ENCODE peak calls at places on chromosomes 4 and X, in four cellular contexts. F is K562, B is HCT116, R is HepG2. W is an unnamed sample.

GRCh38 chr4:76589872-76590846 is 155.1 kb downstream of the SHROOM3 start:
- DNase-seq in F (no peak), B (peak), R (peak), W (no peak)

GRCh38 chrX:33735182-33735581 is 396.9 kb downstream of the FAM47A start:
- DNase-seq in F (no peak), B (no peak), R (no peak), W (no peak)

GRCh38 chr4:40055379-40055872 is 1.2 kb upstream of the N4BP2 start:
- DNase-seq in F (peak), B (no peak), R (peak), W (no peak)

GRCh38 chr4:25413261-25413660 is 36.2 kb downstream of the ANAPC4 start:
- DNase-seq in F (no peak), B (no peak), R (no peak), W (no peak)

GRCh38 chr4:107183155-107183774 is 147.2 kb upstream of the DKK2 start:
- DNase-seq in F (peak), B (peak), R (peak), W (peak)

GRCh38 chr4:87053802-87054767 is 119.3 kb downstream of the AFF1 start:
- DNase-seq in F (peak), B (no peak), R (no peak), W (no peak)

GRCh38 chr4:25367004-25367621 is 9.9 kb upstream of the ANAPC4 start:
- DNase-seq in F (peak), B (no peak), R (no peak), W (no peak)

GRCh38 chr4:151371045-151371605 is 37.9 kb upstream of the FHIP1A start:
- DNase-seq in F (no peak), B (no peak), R (no peak), W (no peak)

GRCh38 chr4:16916719-16917337 is 18.4 kb upstream of the LDB2 start:
- DNase-seq in F (peak), B (peak), R (peak), W (peak)

GRCh38 chr4:185801471-185801870 is 10.5 kb downstream of the SORBS2 start:
- DNase-seq in F (no peak), B (no peak), R (no peak), W (no peak)

GRCh38 chr4:40553995-40554394 is 75.7 kb downstream of the RBM47 start:
- DNase-seq in F (peak), B (no peak), R (no peak), W (no peak)

GRCh38 chrX:107205770-107206696 is at the start of the genes DNAAF6 and NUP62CL:
- DNase-seq in F (peak), B (peak), R (peak), W (peak)
- TF ChIP-seq SIN3A in F (no peak), B (peak), R (no peak), W (no peak)

GRCh38 chrX:63835361-63835760 is 50.3 kb upstream of the ARHGEF9 start:
- DNase-seq in F (no peak), B (no peak), R (no peak), W (no peak)
- TF ChIP-seq REST in F (no peak), B (no peak), R (no peak), W (no peak)

DNA sequence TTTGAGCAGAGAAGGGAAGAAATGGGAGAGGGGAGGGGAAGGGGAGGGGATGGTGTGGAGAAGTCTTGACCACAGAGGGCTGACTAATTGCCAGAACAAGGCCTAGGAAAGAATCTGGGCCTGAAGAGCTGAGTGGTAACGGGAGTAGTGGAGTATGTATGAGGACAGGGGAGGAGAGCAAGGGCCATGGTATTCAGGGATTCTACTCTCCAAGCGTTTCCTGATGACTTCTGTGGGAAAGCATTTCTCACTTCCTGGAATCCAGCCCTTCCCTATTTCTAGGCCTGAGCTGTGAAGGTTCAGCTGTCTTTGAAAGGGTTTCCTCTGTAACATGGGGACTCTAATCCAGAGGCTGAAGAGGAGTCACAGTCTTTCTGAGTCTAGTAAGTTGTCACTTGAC is 19.7 kb upstream of the SOX3 start:
- DNase-seq in F (no peak), B (no peak), R (no peak), W (no peak)
- TF ChIP-seq TCF7L2 in F (no peak), B (no peak), R (no peak), W (no peak)

GRCh38 chr4:155735506-155735905 is 23.3 kb upstream of the GUCY1B1 start:
- DNase-seq in F (no peak), B (no peak), R (no peak), W (no peak)

GRCh38 chr4:155738548-155738947 is 20.3 kb upstream of the GUCY1B1 start:
- DNase-seq in F (no peak), B (no peak), R (no peak), W (no peak)

GRCh38 chr4:155734951-155735350 is 23.9 kb upstream of the GUCY1B1 start:
- DNase-seq in F (no peak), B (no peak), R (no peak), W (no peak)

DNA sequence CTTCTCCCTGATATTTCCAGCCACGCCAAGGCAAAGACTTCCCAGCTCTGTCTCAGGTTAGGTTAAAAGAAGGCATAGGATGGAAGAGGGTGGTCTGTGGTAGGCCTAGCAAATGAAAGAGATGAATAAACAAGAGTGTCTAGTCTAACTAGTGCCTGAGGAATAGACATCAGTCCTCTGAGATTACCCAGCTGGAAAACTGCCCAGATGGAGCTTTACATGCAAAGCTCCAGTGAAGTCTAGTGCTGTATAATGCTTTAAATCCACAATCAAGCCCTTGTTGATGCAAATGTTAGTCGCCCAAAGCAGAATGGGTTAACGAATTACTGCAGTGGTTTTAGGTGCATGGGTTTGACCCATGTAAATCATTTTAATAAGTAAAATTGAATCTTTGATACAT is 24.8 kb upstream of the GUCY1B1 start:
- DNase-seq in F (no peak), B (no peak), R (no peak), W (no peak)
- TF ChIP-seq SIN3A in F (no peak), B (no peak), R (no peak), W (no peak)

DNA sequence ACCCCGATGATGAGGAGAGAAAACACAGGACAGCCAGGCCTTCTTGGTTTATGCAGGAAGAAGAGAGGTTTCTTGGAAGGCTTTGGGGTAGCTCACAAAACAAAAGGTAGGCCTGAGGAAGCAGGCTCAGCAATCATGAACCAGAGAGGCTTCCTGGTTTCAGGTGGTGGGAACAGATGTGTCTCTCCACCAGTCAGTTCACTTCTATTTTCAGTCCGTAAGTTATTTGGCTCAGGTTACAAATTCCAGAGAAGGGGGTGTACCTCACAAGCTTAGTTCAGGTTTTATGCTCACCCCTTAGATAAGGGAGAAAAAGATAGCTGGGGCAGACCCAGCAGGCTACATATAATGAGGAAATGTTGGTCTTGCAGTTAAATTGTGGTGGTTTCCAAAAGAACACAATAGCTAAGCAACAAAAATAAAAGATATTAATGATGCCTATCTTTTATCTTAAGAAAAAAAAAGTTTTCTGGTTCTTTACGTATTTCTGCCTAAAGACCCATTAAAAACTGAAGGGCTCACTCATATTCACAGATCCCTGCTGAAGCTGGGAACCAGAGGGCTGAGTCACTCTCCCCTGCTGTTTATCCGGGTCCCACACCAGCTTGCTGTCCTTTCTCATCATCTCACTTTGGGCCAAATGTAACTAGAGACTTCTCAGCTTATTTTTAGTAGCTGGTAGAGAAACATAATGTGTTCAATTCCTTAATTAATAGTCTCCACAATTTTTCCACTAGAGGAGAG is 177.0 kb downstream of the CAMK2D start:
- DNase-seq in F (peak), B (peak), R (no peak), W (no peak)
- TF ChIP-seq REST in F (no peak), B (no peak), R (no peak), W (no peak)

DNA sequence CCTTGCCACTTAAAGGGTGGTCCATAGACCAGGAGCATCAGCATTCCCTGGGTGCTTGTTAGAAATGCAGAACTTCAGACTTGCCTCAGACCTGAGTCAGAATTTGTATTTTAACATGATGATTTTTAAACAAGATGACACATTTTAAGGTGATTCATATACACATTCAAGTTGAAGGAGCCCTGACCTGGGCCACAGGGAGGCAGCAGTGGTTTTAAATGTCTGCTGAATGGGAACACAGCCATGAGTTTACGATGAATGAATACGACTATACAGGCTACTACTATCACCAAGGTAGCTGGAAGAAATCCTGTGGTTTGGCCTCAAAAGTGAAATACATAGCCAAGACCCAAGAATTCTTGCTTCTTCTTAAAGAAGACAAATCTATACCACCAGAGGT is 2.9 kb downstream of the HDAC8 start:
- DNase-seq in F (no peak), B (no peak), R (no peak), W (no peak)
- TF ChIP-seq TCF7L2 in F (no peak), B (no peak), R (no peak), W (no peak)

GRCh38 chr4:8538703-8539567 is 41.3 kb upstream of the GPR78 start:
- DNase-seq in F (no peak), B (peak), R (peak), W (peak)
- TF ChIP-seq SIN3A in F (no peak), B (no peak), R (no peak), W (no peak)

GRCh38 chrX:110520053-110520452 is 161.4 kb downstream of the RTL9 start:
- DNase-seq in F (no peak), B (no peak), R (no peak), W (no peak)
- TF ChIP-seq REST in F (no peak), B (no peak), R (no peak), W (no peak)

GRCh38 chr4:23369331-23369730 is 520.5 kb downstream of the PPARGC1A start:
- DNase-seq in F (no peak), B (no peak), R (no peak), W (no peak)

GRCh38 chr4:23373269-23373668 is 516.6 kb downstream of the PPARGC1A start:
- DNase-seq in F (peak), B (no peak), R (no peak), W (no peak)

DNA sequence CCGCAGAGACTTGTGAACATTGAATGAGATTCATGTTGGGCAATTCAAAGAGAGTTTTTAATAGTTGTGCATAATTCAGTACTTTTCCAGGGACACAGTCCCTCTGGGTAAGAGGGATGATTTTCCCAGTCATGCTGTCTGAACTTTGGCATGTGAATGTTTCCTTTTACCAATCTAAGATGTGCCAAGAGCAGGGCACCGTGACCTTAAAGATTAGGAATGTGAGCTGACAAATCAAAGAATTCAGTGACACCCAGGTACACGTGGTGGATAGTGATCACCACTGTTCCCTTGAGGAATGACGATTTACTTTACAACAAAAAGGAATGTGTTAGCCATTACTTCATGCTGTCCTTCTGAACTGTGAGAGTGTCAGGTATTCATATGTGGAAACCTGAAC is 515.6 kb downstream of the PPARGC1A start:
- DNase-seq in F (no peak), B (no peak), R (no peak), W (no peak)
- TF ChIP-seq TCF7L2 in F (no peak), B (no peak), R (no peak), W (no peak)

GRCh38 chr4:101163936-101164335 is 183.4 kb downstream of the PPP3CA start:
- DNase-seq in F (no peak), B (peak), R (no peak), W (no peak)
- TF ChIP-seq SIN3A in F (no peak), B (no peak), R (no peak), W (no peak)

W was measured in Panc1.